ENCODE peak calls at places on chromosomes 4 and X, in nine cellular contexts. A, D, U, G, I, J, R, P and C are unnamed samples.

GRCh38 chr4:93814722-93815121 is 13.8 kb upstream of the ATOH1 start:
- DNase-seq in D (peak; percentile 55), R (peak; percentile 52), P (no peak), U (no peak), G (no peak), I (no peak), J (no peak), A (no peak), C (no peak)

GRCh38 chr4:24164054-24164453 is 274.2 kb upstream of the PPARGC1A start:
- DNase-seq in R (no peak), J (no peak), I (no peak), G (no peak), A (no peak), U (no peak), D (no peak), P (no peak), C (no peak)

GRCh38 chr4:162939086-162939485 is 227.6 kb downstream of the NAF1 start:
- DNase-seq in I (no peak), J (no peak), P (no peak), D (no peak), G (no peak), U (no peak), A (no peak), R (no peak), C (no peak)

GRCh38 chrX:39642071-39642470 is 455.7 kb downstream of the BCOR start:
- DNase-seq in U (no peak), D (no peak), A (no peak), G (no peak), P (no peak), I (peak; percentile 29), J (no peak), R (no peak), C (no peak)

GRCh38 chr4:108878781-108879180 is 115.9 kb upstream of the ETNPPL start:
- DNase-seq in A (no peak), R (no peak), J (no peak), G (no peak), P (no peak), U (no peak), I (no peak), D (no peak), C (no peak)

GRCh38 chr4:130257271-130257670 is 1161.3 kb downstream of the C4orf33 start:
- DNase-seq in U (no peak), D (no peak), P (no peak), J (no peak), I (no peak), R (no peak), G (no peak), A (no peak), C (no peak)

GRCh38 chr4:118911162-118911791 is 22.6 kb downstream of the SYNPO2 start:
- DNase-seq in A (no peak), P (no peak), U (no peak), D (no peak), J (no peak), R (no peak), G (no peak), I (no peak), C (no peak)

GRCh38 chrX:110081740-110082139 is 78.8 kb downstream of the TMEM164 start:
- DNase-seq in R (peak; percentile 20), J (no peak), D (peak; percentile 56), G (no peak), U (no peak), I (no peak), P (no peak), A (no peak), C (no peak)

GRCh38 chr4:55318135-55318534 is 27.9 kb upstream of the SRD5A3 start:
- DNase-seq in G (no peak), U (no peak), I (no peak), J (no peak), R (no peak), A (no peak), D (no peak), P (no peak), C (no peak)

GRCh38 chr4:101200561-101200960 is 146.8 kb downstream of the PPP3CA start:
- DNase-seq in U (no peak), P (no peak), I (no peak), G (no peak), A (no peak), J (peak; percentile 49), D (no peak), R (no peak), C (no peak)

GRCh38 chrX:140190441-140191108 is 225.3 kb upstream of the CXorf66 start:
- DNase-seq in J (no peak), A (no peak), U (no peak), D (no peak), P (no peak), G (no peak), R (no peak), I (no peak), C (no peak)

GRCh38 chr4:57214654-57215411 is 104.6 kb upstream of the IGFBP7 start:
- DNase-seq in U (no peak), R (no peak), I (no peak), G (no peak), D (no peak), J (no peak), A (no peak), P (no peak), C (no peak)

GRCh38 chr4:21476753-21477152 is 471.8 kb downstream of the KCNIP4 start:
- DNase-seq in P (peak; percentile 70), A (no peak), R (no peak), G (no peak), I (no peak), U (no peak), D (no peak), J (no peak), C (no peak)

GRCh38 chrX:84165716-84166115 is 22.3 kb downstream of the RPS6KA6 start:
- DNase-seq in I (no peak), D (no peak), A (no peak), G (no peak), U (no peak), P (no peak), R (no peak), J (no peak), C (no peak)

GRCh38 chrX:153744210-153745066 is 19.6 kb upstream of the PLXNB3 start:
- DNase-seq in P (peak; percentile 52), I (peak; percentile 46), A (no peak), D (no peak), U (no peak), R (no peak), G (no peak), J (no peak), C (no peak)

GRCh38 chr4:78556655-78557054 is 5.1 kb downstream of the ANXA3 start:
- DNase-seq in A (no peak), U (no peak), D (no peak), I (no peak), R (no peak), J (no peak), G (no peak), P (no peak), C (no peak)

GRCh38 chr4:112978691-112979472 is 70.6 kb upstream of the ANK2 start:
- DNase-seq in J (no peak), D (no peak), A (no peak), U (no peak), I (no peak), G (no peak), P (no peak), R (no peak), C (no peak)

GRCh38 chr4:17562157-17562556 is 14.8 kb upstream of the LAP3 start:
- DNase-seq in A (no peak), R (peak; percentile 40), G (no peak), D (no peak), U (no peak), J (no peak), I (no peak), P (no peak), C (no peak)

GRCh38 chr4:2728806-2729532 is 27.2 kb downstream of the TNIP2 start:
- DNase-seq in J (no peak), R (no peak), P (no peak), I (no peak), U (no peak), G (no peak), D (no peak), A (no peak), C (no peak)

GRCh38 chr4:117064297-117064696 is 21.1 kb downstream of the TRAM1L1 start:
- DNase-seq in U (no peak), A (no peak), J (no peak), P (no peak), D (no peak), I (no peak), G (no peak), R (no peak), C (no peak)

GRCh38 chr4:183402771-183403170 is 41.7 kb upstream of the CDKN2AIP start:
- DNase-seq in A (no peak), I (peak; percentile 8), R (no peak), J (no peak), G (no peak), P (no peak), U (no peak), D (no peak), C (no peak)

GRCh38 chr4:149785686-149786431 is 29.8 kb downstream of the IQCM start:
- DNase-seq in P (no peak), J (no peak), U (no peak), I (no peak), G (no peak), A (no peak), D (no peak), R (no peak), C (no peak)

GRCh38 chrX:45274576-45274975 is 73.9 kb upstream of the DIPK2B start:
- DNase-seq in P (no peak), D (no peak), R (no peak), J (no peak), G (no peak), U (no peak), A (no peak), I (no peak), C (no peak)

GRCh38 chrX:48971325-48972213 is at the start of gene KCND1:
- DNase-seq in J (no peak), I (peak; percentile 31), A (no peak), P (peak; percentile 39), U (no peak), D (peak; percentile 38), G (no peak), R (peak; percentile 44), C (no peak)

GRCh38 chr4:56870927-56871326 is 36.8 kb upstream of the REST start:
- DNase-seq in I (peak; percentile 89), A (no peak), P (no peak), G (no peak), U (no peak), J (no peak), R (no peak), D (no peak), C (no peak)